ENCODE peak calls at places on chromosomes 3 and 15, in six cellular contexts. I is cardiac muscle cell, X is colonic mucosa, Y is H1, W is fibroblast of lung, A is neural progenitor cell. K is an unnamed sample.
A peak's percentile ranks its signal among the peaks of the same experiment; 100 is the strongest.

GRCh38 chr3:143234521-143234920 is 115.0 kb downstream of the CHST2 start:
- DNase-seq in I (no peak), X (no peak), W (no peak), A (no peak), Y (no peak), K (no peak)

GRCh38 chr15:72365844-72366243 is 10.0 kb downstream of the HEXA start:
- DNase-seq in A (no peak), I (no peak), W (no peak), Y (no peak), X (no peak), K (no peak)

GRCh38 chr3:59994720-59995304 is 945.0 kb upstream of the CFAP20DC start:
- DNase-seq in A (no peak), W (no peak), X (no peak), I (no peak), Y (no peak), K (no peak)

GRCh38 chr3:196969001-196969659 is 497 bp upstream of the PIGZ start:
- DNase-seq in I (peak; percentile 34), W (no peak), Y (no peak), A (peak; percentile 54), X (no peak), K (peak; percentile 31)

GRCh38 chr3:16309558-16309957 is 44.5 kb downstream of the OXNAD1 start:
- DNase-seq in X (peak; percentile 14), W (peak; percentile 17), A (no peak), I (no peak), Y (no peak), K (no peak)

GRCh38 chr3:59192473-59192872 is 142.6 kb upstream of the CFAP20DC start:
- DNase-seq in I (no peak), A (no peak), W (peak; percentile 9), Y (no peak), X (no peak), K (no peak)

GRCh38 chr3:178486903-178487302 is 49.3 kb upstream of the KCNMB2 start:
- DNase-seq in A (no peak), I (no peak), Y (no peak), W (no peak), X (no peak), K (no peak)

GRCh38 chr3:53046171-53047170 is 598 bp upstream of the SFMBT1 start:
- DNase-seq in I (peak; percentile 31), A (peak; percentile 91), X (peak; percentile 69), Y (peak; percentile 86), W (peak; percentile 27), K (peak; percentile 49)

GRCh38 chr3:30625541-30626438 is 19.4 kb downstream of the TGFBR2 start:
- DNase-seq in I (no peak), A (no peak), X (no peak), W (peak; percentile 82), Y (no peak), K (no peak)

GRCh38 chr15:29813009-29813408 is 9.3 kb downstream of the TJP1 start:
- DNase-seq in A (no peak), W (no peak), X (no peak), Y (no peak), I (no peak), K (no peak)

GRCh38 chr15:40743921-40744809 is 10.9 kb downstream of the RMDN3 start:
- DNase-seq in X (peak; percentile 22), W (peak; percentile 82), A (no peak), Y (no peak), I (no peak), K (no peak)

GRCh38 chr15:40582726-40583246 is 11.3 kb upstream of the KNL1 start:
- DNase-seq in Y (no peak), X (no peak), A (no peak), W (peak; percentile 51), I (no peak), K (no peak)

GRCh38 chr15:58761010-58761388 is 10.1 kb upstream of the MINDY2 start:
- DNase-seq in X (no peak), I (no peak), A (no peak), W (no peak), Y (no peak), K (no peak)

GRCh38 chr3:51715231-51716058 is 8.6 kb downstream of the GRM2 start:
- DNase-seq in X (peak; percentile 9), Y (no peak), A (no peak), W (no peak), I (no peak), K (no peak)

GRCh38 chr3:16409032-16409431 is 104.5 kb downstream of the RFTN1 start:
- DNase-seq in A (no peak), X (no peak), I (no peak), Y (no peak), W (no peak), K (no peak)

GRCh38 chr3:140699516-140700231 is 21.8 kb downstream of the TRIM42 start:
- DNase-seq in Y (no peak), W (no peak), A (no peak), X (no peak), I (no peak), K (no peak)

GRCh38 chr15:60649845-60650548 is 171.1 kb upstream of the ICE2 start:
- DNase-seq in Y (no peak), I (no peak), X (no peak), W (no peak), A (no peak), K (no peak)

GRCh38 chr15:87477759-87478687 is 778.5 kb downstream of the NTRK3 start:
- DNase-seq in X (no peak), A (peak; percentile 15), I (peak; percentile 19), Y (no peak), W (peak; percentile 63), K (no peak)

GRCh38 chr3:86840814-86841213 is 150.1 kb downstream of the VGLL3 start:
- DNase-seq in A (no peak), Y (no peak), I (no peak), W (no peak), X (no peak), K (no peak)

GRCh38 chr3:164498917-164499316 is 579.4 kb downstream of the SI start:
- DNase-seq in A (no peak), W (no peak), Y (no peak), X (no peak), I (no peak), K (no peak)

GRCh38 chr3:15331606-15332404 is 581 bp downstream of the SH3BP5 start:
- DNase-seq in X (no peak), A (peak; percentile 59), Y (no peak), I (no peak), W (peak; percentile 34), K (peak; percentile 38)

GRCh38 chr3:178761461-178761860 is 225.2 kb downstream of the KCNMB2 start:
- DNase-seq in W (no peak), A (no peak), Y (no peak), X (no peak), I (no peak), K (no peak)

GRCh38 chr3:178140491-178140890 is 395.7 kb upstream of the KCNMB2 start:
- DNase-seq in X (no peak), A (no peak), Y (no peak), I (no peak), W (peak; percentile 28), K (no peak)

GRCh38 chr3:125116311-125117069 is 60.7 kb upstream of the HEG1 start:
- DNase-seq in W (peak; percentile 77), A (no peak), Y (no peak), X (no peak), I (peak; percentile 26), K (no peak)

GRCh38 chr15:58241872-58242271 is 103.7 kb downstream of the AQP9 start:
- DNase-seq in A (no peak), Y (no peak), W (no peak), X (no peak), I (peak; percentile 10), K (no peak)

GRCh38 chr3:118809696-118810498 is 224.7 kb downstream of the IGSF11 start:
- DNase-seq in X (no peak), A (no peak), W (no peak), I (no peak), Y (no peak), K (no peak)

DNA sequence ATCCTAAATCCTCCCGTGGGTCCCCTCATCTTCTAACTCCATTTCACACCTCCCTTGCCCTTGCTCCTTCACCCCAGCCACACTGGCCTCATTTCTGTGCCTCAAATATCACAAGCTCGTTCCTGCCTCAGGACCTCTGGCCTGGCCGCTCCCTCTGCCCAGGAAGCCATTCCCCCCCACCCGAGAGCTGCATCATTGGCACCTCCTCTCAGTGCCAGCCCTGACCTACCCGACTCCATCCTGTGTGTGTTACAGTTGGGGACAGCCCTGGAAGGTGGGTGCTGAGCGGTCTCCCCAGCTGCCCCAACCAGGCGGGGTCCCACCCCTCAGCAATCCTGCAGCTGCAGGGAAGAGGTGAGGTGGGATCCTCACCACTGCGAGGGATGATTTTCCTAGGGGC is 14.5 kb downstream of the PLXND1 start:
- DNase-seq in X (no peak), W (no peak), A (no peak), Y (no peak), I (no peak), K (no peak)
- H3K4me1 ChIP-seq in X (peaks cover 4% of the 10 kb centered on the region), W (peaks cover 70% of the 10 kb centered on the region), A (peaks cover 38% of the 10 kb centered on the region), Y (peaks cover 39% of the 10 kb centered on the region), I (peaks cover 27% of the 10 kb centered on the region), K (peaks cover 21% of the 10 kb centered on the region)

DNA sequence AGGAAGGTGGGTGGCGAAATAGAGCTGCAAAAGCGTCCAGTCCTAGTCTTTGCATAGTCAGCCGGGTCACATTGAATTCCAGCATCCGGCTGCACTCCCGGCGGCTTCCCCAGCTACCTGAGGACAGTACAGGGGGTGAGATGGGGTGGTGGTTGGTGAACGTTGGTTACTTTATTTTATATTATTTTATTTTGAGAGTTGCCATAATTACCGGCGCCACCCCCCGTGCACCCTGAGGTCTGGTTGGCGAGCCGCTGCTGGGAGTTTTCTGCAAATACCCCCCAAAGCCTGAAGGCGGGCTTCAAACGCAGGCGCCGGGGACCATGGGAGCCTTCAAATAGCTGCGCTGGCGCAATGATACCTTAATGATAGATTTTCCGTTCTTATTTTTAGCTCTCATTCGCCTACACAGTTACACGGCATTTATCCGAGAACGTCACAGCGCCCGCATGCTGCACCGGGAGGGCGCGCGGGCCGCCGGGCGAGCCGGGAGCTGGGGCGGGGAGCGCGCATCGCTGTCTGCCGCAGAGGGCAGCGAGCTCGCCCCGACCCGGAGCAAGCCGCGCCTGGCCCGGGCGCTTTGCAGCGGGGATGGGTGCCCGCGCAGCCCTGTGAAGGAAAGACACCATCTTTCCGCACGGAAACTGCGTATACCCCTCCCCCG is 756 bp upstream of the RASGRF1 start:
- DNase-seq in I (peak; percentile 43), W (no peak), Y (peak; percentile 67), X (no peak), A (peak; percentile 75), K (peak; percentile 30)
- H3K27me3 ChIP-seq in I (peaks cover 98% of the 10 kb centered on the region), W (peaks cover 11% of the 10 kb centered on the region), Y (peaks cover 77% of the 10 kb centered on the region), X (peaks cover 31% of the 10 kb centered on the region), A (peaks cover 100% of the 10 kb centered on the region), K (peaks cover 60% of the 10 kb centered on the region)

DNA sequence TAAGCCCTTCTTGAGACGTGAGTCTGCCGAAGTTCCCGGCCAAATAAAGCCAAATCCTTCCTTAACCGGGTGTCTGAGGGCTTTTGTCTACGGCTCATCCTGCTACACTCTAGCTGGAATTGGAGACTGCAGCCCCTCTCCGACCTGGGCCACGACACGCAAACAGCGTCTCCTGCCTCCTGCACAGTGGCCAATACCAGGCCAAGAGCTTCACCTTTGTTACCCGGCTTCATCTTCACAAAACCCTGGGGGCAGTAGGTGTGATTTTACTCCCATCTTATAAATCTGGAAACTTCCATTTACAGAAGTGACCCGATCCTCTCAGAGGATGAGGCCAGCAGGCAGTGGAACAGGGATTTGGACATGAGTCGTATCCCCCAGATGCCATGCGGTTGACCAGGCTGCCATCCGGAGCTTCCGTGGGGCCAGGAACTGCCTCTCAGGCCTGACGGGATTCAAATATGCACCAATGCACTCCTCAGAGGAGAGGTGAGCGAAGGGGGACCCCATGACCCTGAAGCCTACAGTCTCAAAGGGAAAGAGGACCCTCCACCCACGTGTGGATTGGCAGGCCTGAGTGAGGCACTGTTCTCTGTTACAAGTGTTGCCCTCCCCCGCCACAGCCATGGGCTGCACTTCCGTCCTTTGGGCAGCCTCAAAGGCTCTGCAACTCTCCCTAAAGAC is 53.2 kb upstream of the KLF13 start:
- DNase-seq in W (no peak), A (peak; percentile 4), I (no peak), X (no peak), Y (peak; percentile 43), K (no peak)
- H3K27ac ChIP-seq in W (no peak overlapping the region), A (no peak overlapping the region), I (no peak overlapping the region), X (peak overlapping the region; percentile 31), Y (no peak overlapping the region), K (no peak overlapping the region)

GRCh38 chr3:187207624-187208023 is 10.3 kb downstream of the RTP1 start:
- DNase-seq in Y (no peak), I (no peak), W (no peak), A (no peak), X (no peak), K (no peak)
- H3K4me1 ChIP-seq in Y (peaks cover 9% of the 10 kb centered on the region), I (peaks cover 7% of the 10 kb centered on the region), W (no peaks in the 10 kb centered on the region), A (peaks cover 19% of the 10 kb centered on the region), X (no peaks in the 10 kb centered on the region), K (peaks cover 48% of the 10 kb centered on the region)

K was measured in SJSA1.